ENCODE peak calls at places on chromosomes 13 and 19, in four cellular contexts. I is Caki2, F is amygdala, N is NCI-H2029. V is an unnamed sample.

GRCh38 chr13:33351324-33351723 is 65.8 kb upstream of the STARD13 start:
- DNase-seq in N (no peak), I (no peak), F (no peak), V (no peak)

GRCh38 chr19:41995959-41996797 is 2.1 kb upstream of the ATP1A3 start:
- DNase-seq in N (peak; percentile 18), F (peak; percentile 36), I (no peak), V (no peak)

GRCh38 chr19:39246951-39247669 is 1.5 kb downstream of the IFNL4 start:
- DNase-seq in F (no peak), I (no peak), N (no peak), V (peak; percentile 15)

GRCh38 chr13:50387124-50387581 is 371.9 kb downstream of the KCNRG start:
- DNase-seq in N (peak; percentile 75), I (no peak), F (no peak), V (peak; percentile 23)

GRCh38 chr13:98293570-98294142 is 116.6 kb upstream of the RNF113B start:
- DNase-seq in N (no peak), I (peak; percentile 65), F (no peak), V (no peak)

GRCh38 chr13:73059460-73060250 is 850 bp downstream of the KLF5 start:
- DNase-seq in F (no peak), N (peak; percentile 8), I (no peak), V (no peak)

GRCh38 chr19:512548-513365 is 5.5 kb downstream of the TPGS1 start:
- DNase-seq in N (no peak), F (no peak), I (no peak), V (no peak)

GRCh38 chr19:10855879-10856522 is 7.8 kb downstream of the C19orf38 start:
- DNase-seq in I (no peak), N (no peak), F (no peak), V (no peak)

GRCh38 chr13:110303644-110304043 is 3.3 kb downstream of the COL4A1 start:
- DNase-seq in N (no peak), F (no peak), I (no peak), V (no peak)

GRCh38 chr19:3373971-3374368 is 7.6 kb downstream of the NFIC start:
- DNase-seq in I (no peak), F (no peak), N (no peak), V (no peak)

GRCh38 chr19:53131085-53131484 is 1.6 kb downstream of the ZNF415 start:
- DNase-seq in N (no peak), I (no peak), F (no peak), V (no peak)

GRCh38 chr13:99434258-99434788 is 66.9 kb upstream of the TM9SF2 start:
- DNase-seq in I (peak; percentile 56), N (no peak), F (no peak), V (no peak)

GRCh38 chr13:112169941-112170822 is 103.2 kb downstream of the SOX1 start:
- DNase-seq in I (no peak), F (no peak), N (no peak), V (no peak)

V was measured in substantia nigra.